ENCODE peak calls at places on chromosome 6, in four cellular contexts. V is adrenal gland, Q is upper lobe of left lung, L is brain microvascular endothelial cell. X is an unnamed sample.

GRCh38 chr6:127547909-127548649 is 28.9 kb upstream of the C6orf58 start:
- DNase-seq in L (no peak), Q (no peak), V (no peak), X (no peak)

GRCh38 chr6:110884321-110884720 is 9.7 kb downstream of the AMD1 start:
- DNase-seq in V (no peak), L (no peak), Q (no peak), X (no peak)

GRCh38 chr6:104896914-104897313 is 37.2 kb upstream of the HACE1 start:
- DNase-seq in L (no peak), V (no peak), Q (no peak), X (no peak)

GRCh38 chr6:27237089-27237723 is 10.3 kb upstream of the PRSS16 start:
- DNase-seq in V (no peak), L (peak), Q (no peak), X (peak)

GRCh38 chr6:16244869-16245451 is 6.6 kb downstream of the GMPR start:
- DNase-seq in Q (no peak), V (no peak), L (no peak), X (no peak)

GRCh38 chr6:126570507-126570906 is 230.6 kb downstream of the CENPW start:
- DNase-seq in Q (no peak), L (no peak), V (no peak), X (no peak)

GRCh38 chr6:139369568-139370046 is 4.8 kb downstream of the CITED2 start:
- DNase-seq in Q (no peak), L (peak), V (peak), X (peak)

GRCh38 chr6:159788757-159789376 is 535 bp downstream of the TCP1 start:
- DNase-seq in L (peak), Q (peak), V (peak), X (peak)

GRCh38 chr6:97059473-97059872 is 134.9 kb downstream of the KLHL32 start:
- DNase-seq in L (peak), Q (no peak), V (no peak), X (peak)

GRCh38 chr6:131740161-131740560 is 29.3 kb upstream of the CTAGE9 start:
- DNase-seq in L (peak), Q (no peak), V (no peak), X (no peak)

GRCh38 chr6:63635165-63635562 is 438 bp upstream of the PHF3 start:
- DNase-seq in V (no peak), Q (no peak), L (no peak), X (no peak)

GRCh38 chr6:137218473-137218916 is 690 bp downstream of the IFNGR1 start:
- DNase-seq in Q (no peak), L (peak), V (peak), X (peak)

GRCh38 chr6:36104836-36105235 is 25.5 kb upstream of the MAPK13 start:
- DNase-seq in L (no peak), V (no peak), Q (no peak), X (peak)

GRCh38 chr6:106870824-106871300 is 103.7 kb downstream of the CD24 start:
- DNase-seq in Q (no peak), L (no peak), V (no peak), X (peak)

GRCh38 chr6:100276311-100277057 is 188.2 kb downstream of the SIM1 start:
- DNase-seq in Q (no peak), L (no peak), V (no peak), X (no peak)

GRCh38 chr6:126198581-126198980 is 141.3 kb upstream of the CENPW start:
- DNase-seq in V (no peak), Q (no peak), L (no peak), X (no peak)

GRCh38 chr6:16739329-16739801 is 21.9 kb downstream of the ATXN1 start:
- DNase-seq in L (no peak), V (no peak), Q (no peak), X (no peak)

GRCh38 chr6:297571-298232 is 5.4 kb downstream of the DUSP22 start:
- DNase-seq in V (no peak), L (no peak), Q (no peak), X (no peak)

GRCh38 chr6:84137051-84137375 is 90.4 kb downstream of the CEP162 start:
- DNase-seq in L (peak), Q (no peak), V (no peak), X (no peak)

GRCh38 chr6:27608916-27609883 is 136.3 kb upstream of the ZNF184 start:
- DNase-seq in V (no peak), L (peak), Q (no peak), X (peak)

GRCh38 chr6:119446623-119447008 is 97.1 kb upstream of the MAN1A1 start:
- DNase-seq in L (peak), V (peak), Q (no peak), X (peak)

GRCh38 chr6:5537967-5538366 is 276.7 kb downstream of the FARS2 start:
- DNase-seq in L (no peak), V (no peak), Q (no peak), X (no peak)

GRCh38 chr6:169312658-169313346 is 59.2 kb upstream of the THBS2 start:
- DNase-seq in V (no peak), L (no peak), Q (no peak), X (no peak)

GRCh38 chr6:14092861-14093789 is 24.4 kb upstream of the CD83 start:
- DNase-seq in V (no peak), Q (no peak), L (no peak), X (no peak)

GRCh38 chr6:76861403-76861802 is 601.9 kb downstream of the HTR1B start:
- DNase-seq in Q (no peak), V (no peak), L (no peak), X (peak)

GRCh38 chr6:105510746-105511145 is 107.9 kb upstream of the PREP start:
- DNase-seq in L (no peak), Q (no peak), V (no peak), X (no peak)

GRCh38 chr6:21111399-21111725 is 482.2 kb upstream of the SOX4 start:
- DNase-seq in Q (no peak), V (no peak), L (no peak), X (peak)

GRCh38 chr6:138439546-138439945 is 35.5 kb downstream of the HEBP2 start:
- DNase-seq in Q (no peak), V (no peak), L (no peak), X (no peak)

GRCh38 chr6:143253630-143254029 is 192.9 kb downstream of the AIG1 start:
- DNase-seq in Q (no peak), V (no peak), L (no peak), X (no peak)

GRCh38 chr6:25907475-25908014 is 22.9 kb downstream of the SLC17A2 start:
- DNase-seq in Q (no peak), V (no peak), L (no peak), X (no peak)

GRCh38 chr6:102848210-102848609 is 1454.7 kb downstream of the GRIK2 start:
- DNase-seq in L (no peak), V (no peak), Q (no peak), X (no peak)

GRCh38 chr6:102853249-102853955 is 1459.9 kb downstream of the GRIK2 start:
- DNase-seq in Q (no peak), L (no peak), V (no peak), X (peak)

GRCh38 chr6:102848796-102849195 is 1455.3 kb downstream of the GRIK2 start:
- DNase-seq in V (no peak), Q (no peak), L (no peak), X (no peak)
- H3K27ac ChIP-seq in V (no peak), Q (no peak), L (no peak), X (no peak)

GRCh38 chr6:68990313-68990712 is 355.2 kb downstream of the ADGRB3 start:
- DNase-seq in L (no peak), Q (no peak), V (no peak), X (no peak)
- H3K27ac ChIP-seq in L (no peak), Q (no peak), V (no peak), X (no peak)

DNA sequence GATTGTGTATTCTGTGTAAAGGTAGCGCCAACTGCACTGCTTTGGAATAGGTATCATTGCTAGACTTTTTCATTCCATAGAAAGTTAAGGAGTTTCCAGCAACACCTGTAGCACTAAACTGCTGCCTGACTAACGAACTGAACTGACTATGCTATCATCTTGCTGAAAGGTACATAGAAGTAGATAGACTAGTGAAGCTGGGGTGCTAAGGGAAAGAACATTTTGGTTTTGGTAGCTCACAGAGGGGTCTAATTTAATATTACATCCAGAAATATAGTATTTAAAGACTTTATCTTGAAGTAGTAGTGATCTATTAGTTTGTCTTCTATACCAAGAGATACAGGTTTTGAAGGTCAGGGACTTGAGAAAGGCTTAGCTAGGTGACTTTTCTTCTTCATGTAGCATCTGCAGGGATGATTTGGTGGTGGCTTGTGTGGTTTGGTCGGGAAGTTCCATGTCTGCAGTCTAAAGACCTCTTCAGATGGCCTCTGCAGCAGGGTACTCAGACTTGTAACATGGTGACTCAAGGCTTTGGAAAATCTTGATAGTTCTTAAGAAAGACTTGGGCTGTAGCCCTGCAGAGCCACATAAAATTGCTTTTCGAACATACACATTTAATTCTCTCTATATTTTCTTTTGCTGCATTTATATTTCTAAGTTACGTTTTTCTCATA is 10.2 kb downstream of the SENP6 start:
- DNase-seq in Q (no peak), L (no peak), V (no peak), X (no peak)
- H3K27ac ChIP-seq in Q (peak), L (no peak), V (no peak), X (no peak)

GRCh38 chr6:38113810-38114577 is 294.5 kb downstream of the ZFAND3 start:
- DNase-seq in Q (no peak), L (no peak), V (no peak), X (no peak)
- H3K27ac ChIP-seq in Q (no peak), L (no peak), V (no peak), X (no peak)

GRCh38 chr6:158655569-158656450 is 6.0 kb downstream of the SYTL3 start:
- DNase-seq in Q (no peak), L (no peak), V (peak), X (no peak)
- H3K27ac ChIP-seq in Q (peak), L (no peak), V (no peak), X (no peak)

DNA sequence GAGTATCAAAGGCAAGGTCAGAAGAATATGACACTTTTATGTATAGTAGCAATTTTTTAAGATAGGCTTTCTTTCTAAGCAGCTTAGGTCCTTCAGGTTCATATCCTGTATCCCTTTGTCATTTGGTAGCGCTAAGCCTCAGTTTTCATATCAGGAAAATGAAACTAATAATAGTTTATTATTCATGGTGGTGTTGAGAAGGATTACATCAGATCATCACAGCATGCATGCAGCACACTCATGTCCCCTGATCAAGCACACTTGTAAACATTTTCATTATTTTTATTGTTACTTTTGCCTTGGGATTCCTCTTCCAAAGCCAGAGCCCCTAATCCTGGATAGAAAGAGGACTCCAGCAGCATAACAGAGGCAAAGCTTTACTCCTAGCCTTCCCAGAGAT is 70.2 kb upstream of the ADGRF1 start:
- DNase-seq in V (no peak), L (no peak), Q (no peak), X (no peak)
- H3K27ac ChIP-seq in V (no peak), L (no peak), Q (no peak), X (no peak)

X was measured in hepatocyte.